ENCODE peak calls at places on chromosomes 4 and X, in ten cellular contexts. K, Z, G, V, R, C, P, A, Y and S are unnamed samples.

GRCh38 chr4:111037591-111037990 is 414.7 kb upstream of the PITX2 start:
- DNase-seq in Y (no peak), G (no peak), Z (no peak), R (no peak), V (no peak), P (no peak), A (no peak), C (no peak), K (no peak), S (no peak)

GRCh38 chr4:81343536-81343935 is 128.2 kb downstream of the RASGEF1B start:
- DNase-seq in Z (no peak), V (no peak), Y (no peak), P (no peak), C (no peak), R (no peak), G (no peak), A (no peak), K (no peak), S (no peak)

GRCh38 chrX:133444952-133445831 is 29.9 kb upstream of the GPC4 start:
- DNase-seq in R (no peak), Y (no peak), G (peak; percentile 57), K (no peak), Z (no peak), A (no peak), P (no peak), C (no peak), V (peak; percentile 64), S (no peak)

GRCh38 chr4:47053485-47053884 is 22.1 kb downstream of the GABRB1 start:
- DNase-seq in Y (no peak), R (no peak), Z (no peak), V (no peak), G (no peak), A (no peak), C (no peak), K (no peak), P (no peak), S (no peak)

GRCh38 chr4:165336743-165337142 is 9.3 kb downstream of the MSMO1 start:
- DNase-seq in Y (no peak), P (no peak), G (no peak), V (no peak), K (no peak), R (no peak), A (no peak), Z (no peak), C (no peak), S (no peak)

GRCh38 chr4:7987148-7987989 is 47.7 kb upstream of the AFAP1 start:
- DNase-seq in R (no peak), C (no peak), G (peak; percentile 75), V (peak; percentile 46), Z (peak; percentile 33), P (peak; percentile 80), K (peak; percentile 85), Y (no peak), A (no peak), S (peak; percentile 74)

GRCh38 chrX:1546601-1547275 is 9.8 kb upstream of the P2RY8 start:
- DNase-seq in P (no peak), C (no peak), Y (no peak), Z (no peak), V (no peak), G (no peak), A (no peak), R (peak; percentile 45), K (no peak), S (peak; percentile 48)

GRCh38 chr4:147901886-147902285 is 170.0 kb downstream of the ARHGAP10 start:
- DNase-seq in C (no peak), A (no peak), Y (no peak), V (no peak), R (no peak), G (no peak), Z (peak; percentile 5), K (no peak), P (no peak), S (no peak)

GRCh38 chrX:77118686-77119085 is 328.5 kb upstream of the FGF16 start:
- DNase-seq in P (no peak), G (no peak), Z (no peak), A (no peak), V (no peak), K (no peak), Y (no peak), R (no peak), C (no peak), S (no peak)

GRCh38 chr4:168433576-168433975 is 46.7 kb downstream of the DDX60L start:
- DNase-seq in A (no peak), V (no peak), R (no peak), K (no peak), C (no peak), Z (peak; percentile 25), Y (no peak), G (peak; percentile 50), P (no peak), S (no peak)

GRCh38 chr4:78166582-78166981 is 109.5 kb downstream of the FRAS1 start:
- DNase-seq in K (no peak), P (no peak), A (no peak), V (peak; percentile 81), R (no peak), C (no peak), G (no peak), Y (no peak), Z (no peak), S (no peak)

GRCh38 chr4:151486166-151486565 is 77.2 kb downstream of the FHIP1A start:
- DNase-seq in Z (peak; percentile 18), V (no peak), A (no peak), G (peak; percentile 39), K (peak; percentile 78), C (no peak), P (no peak), R (no peak), Y (no peak), S (no peak)

GRCh38 chrX:65586491-65586890 is 51.9 kb upstream of the LAS1L start:
- DNase-seq in K (no peak), V (no peak), Y (peak; percentile 53), R (no peak), A (no peak), P (no peak), G (peak; percentile 14), Z (no peak), C (no peak), S (no peak)